ENCODE peak calls at places on chromosome 19, in five cellular contexts. One of them, this sample, is unnamed.

GRCh38 chr19:29965529-29965928 is 23.5 kb downstream of the URI1 start:
- DNase-seq in mesenchymal stem cell: peak; percentile 41
- DNase-seq in trophoblast cell: no peak
- DNase-seq in H1: no peak
- DNase-seq in neuronal stem cell: no peak
- DNase-seq in this sample: no peak

GRCh38 chr19:3543150-3544053 is 4.4 kb downstream of the TEKTIP1 start:
- DNase-seq in H1: no peak
- DNase-seq in mesenchymal stem cell: no peak
- DNase-seq in trophoblast cell: no peak
- DNase-seq in neuronal stem cell: no peak
- DNase-seq in this sample: no peak

GRCh38 chr19:30155529-30156200 is 213.6 kb downstream of the URI1 start:
- DNase-seq in H1: no peak
- DNase-seq in mesenchymal stem cell: no peak
- DNase-seq in trophoblast cell: no peak
- DNase-seq in neuronal stem cell: no peak
- DNase-seq in this sample: no peak

GRCh38 chr19:53541971-53542370 is 4.0 kb downstream of the ZNF331 start:
- DNase-seq in trophoblast cell: peak; percentile 83
- DNase-seq in H1: no peak
- DNase-seq in neuronal stem cell: no peak
- DNase-seq in mesenchymal stem cell: no peak
- DNase-seq in this sample: no peak

GRCh38 chr19:47227347-47228167 is 3.4 kb downstream of the BBC3 start:
- DNase-seq in neuronal stem cell: peak; percentile 96
- DNase-seq in H1: peak; percentile 99
- DNase-seq in mesenchymal stem cell: peak; percentile 98
- DNase-seq in trophoblast cell: peak; percentile 71
- DNase-seq in this sample: peak; percentile 99

GRCh38 chr19:13031917-13032623 is 36.8 kb downstream of the NFIX start:
- DNase-seq in trophoblast cell: no peak
- DNase-seq in mesenchymal stem cell: no peak
- DNase-seq in neuronal stem cell: no peak
- DNase-seq in H1: no peak
- DNase-seq in this sample: no peak

GRCh38 chr19:9474975-9475374 is 23.4 kb downstream of the ZNF560 start:
- DNase-seq in trophoblast cell: no peak
- DNase-seq in mesenchymal stem cell: no peak
- DNase-seq in H1: no peak
- DNase-seq in neuronal stem cell: no peak
- DNase-seq in this sample: no peak

GRCh38 chr19:49362926-49363264 is 679 bp upstream of the TEAD2 start:
- DNase-seq in H1: no peak
- DNase-seq in trophoblast cell: peak; percentile 49
- DNase-seq in neuronal stem cell: peak; percentile 45
- DNase-seq in mesenchymal stem cell: no peak
- DNase-seq in this sample: no peak

GRCh38 chr19:8511573-8512101 is 2.3 kb downstream of the ZNF414 start:
- DNase-seq in trophoblast cell: peak; percentile 18
- DNase-seq in mesenchymal stem cell: no peak
- DNase-seq in H1: no peak
- DNase-seq in neuronal stem cell: no peak
- DNase-seq in this sample: no peak

GRCh38 chr19:49924004-49924880 is 4.8 kb upstream of the ATF5 start:
- DNase-seq in trophoblast cell: no peak
- DNase-seq in mesenchymal stem cell: no peak
- DNase-seq in neuronal stem cell: no peak
- DNase-seq in H1: no peak
- DNase-seq in this sample: no peak

GRCh38 chr19:7787141-7787540 is 24.1 kb downstream of the CLEC4M start:
- DNase-seq in neuronal stem cell: no peak
- DNase-seq in H1: no peak
- DNase-seq in mesenchymal stem cell: no peak
- DNase-seq in trophoblast cell: no peak
- DNase-seq in this sample: peak; percentile 76

GRCh38 chr19:32309711-32310390 is 35.6 kb upstream of the ZNF507 start:
- DNase-seq in neuronal stem cell: no peak
- DNase-seq in mesenchymal stem cell: no peak
- DNase-seq in H1: no peak
- DNase-seq in trophoblast cell: no peak
- DNase-seq in this sample: no peak

GRCh38 chr19:38385057-38385803 is 2.6 kb downstream of the GGN start:
- DNase-seq in mesenchymal stem cell: no peak
- DNase-seq in trophoblast cell: no peak
- DNase-seq in H1: no peak
- DNase-seq in neuronal stem cell: no peak
- DNase-seq in this sample: peak; percentile 51

GRCh38 chr19:13597625-13598024 is 91.3 kb upstream of the CACNA1A start:
- DNase-seq in neuronal stem cell: peak; percentile 62
- DNase-seq in H1: no peak
- DNase-seq in mesenchymal stem cell: peak; percentile 66
- DNase-seq in trophoblast cell: peak; percentile 79
- DNase-seq in this sample: peak; percentile 60

GRCh38 chr19:49120325-49120683 is 960 bp downstream of the PPFIA3 start:
- DNase-seq in H1: no peak
- DNase-seq in mesenchymal stem cell: no peak
- DNase-seq in trophoblast cell: no peak
- DNase-seq in neuronal stem cell: no peak
- DNase-seq in this sample: no peak

GRCh38 chr19:49567722-49568454 is 12.5 kb downstream of the NOSIP start:
- DNase-seq in trophoblast cell: no peak
- DNase-seq in neuronal stem cell: no peak
- DNase-seq in mesenchymal stem cell: no peak
- DNase-seq in H1: no peak
- DNase-seq in this sample: no peak

GRCh38 chr19:53158119-53158656 is 665 bp downstream of the ZNF347 start:
- DNase-seq in H1: no peak
- DNase-seq in trophoblast cell: peak; percentile 76
- DNase-seq in neuronal stem cell: peak; percentile 20
- DNase-seq in mesenchymal stem cell: peak; percentile 49
- DNase-seq in this sample: peak; percentile 39

GRCh38 chr19:32869369-32870153 is at the start of gene SLC7A9:
- DNase-seq in H1: no peak
- DNase-seq in trophoblast cell: peak; percentile 27
- DNase-seq in neuronal stem cell: no peak
- DNase-seq in mesenchymal stem cell: no peak
- DNase-seq in this sample: no peak

GRCh38 chr19:9906475-9907087 is 29.7 kb downstream of the OLFM2 start:
- DNase-seq in trophoblast cell: no peak
- DNase-seq in H1: no peak
- DNase-seq in neuronal stem cell: no peak
- DNase-seq in mesenchymal stem cell: no peak
- DNase-seq in this sample: no peak

GRCh38 chr19:6364353-6364752 is 3.0 kb downstream of the CLPP start:
- DNase-seq in mesenchymal stem cell: no peak
- DNase-seq in H1: no peak
- DNase-seq in neuronal stem cell: no peak
- DNase-seq in trophoblast cell: no peak
- DNase-seq in this sample: no peak

GRCh38 chr19:6362024-6362344 is 653 bp downstream of the CLPP start:
- DNase-seq in trophoblast cell: no peak
- DNase-seq in neuronal stem cell: no peak
- DNase-seq in mesenchymal stem cell: no peak
- DNase-seq in H1: no peak
- DNase-seq in this sample: no peak

GRCh38 chr19:6359942-6360341 is 1.4 kb upstream of the CLPP start:
- DNase-seq in trophoblast cell: no peak
- DNase-seq in neuronal stem cell: no peak
- DNase-seq in H1: no peak
- DNase-seq in mesenchymal stem cell: no peak
- DNase-seq in this sample: no peak

GRCh38 chr19:6363429-6363828 is 2.1 kb downstream of the CLPP start:
- DNase-seq in trophoblast cell: no peak
- DNase-seq in mesenchymal stem cell: no peak
- DNase-seq in neuronal stem cell: no peak
- DNase-seq in H1: no peak
- DNase-seq in this sample: no peak

DNA sequence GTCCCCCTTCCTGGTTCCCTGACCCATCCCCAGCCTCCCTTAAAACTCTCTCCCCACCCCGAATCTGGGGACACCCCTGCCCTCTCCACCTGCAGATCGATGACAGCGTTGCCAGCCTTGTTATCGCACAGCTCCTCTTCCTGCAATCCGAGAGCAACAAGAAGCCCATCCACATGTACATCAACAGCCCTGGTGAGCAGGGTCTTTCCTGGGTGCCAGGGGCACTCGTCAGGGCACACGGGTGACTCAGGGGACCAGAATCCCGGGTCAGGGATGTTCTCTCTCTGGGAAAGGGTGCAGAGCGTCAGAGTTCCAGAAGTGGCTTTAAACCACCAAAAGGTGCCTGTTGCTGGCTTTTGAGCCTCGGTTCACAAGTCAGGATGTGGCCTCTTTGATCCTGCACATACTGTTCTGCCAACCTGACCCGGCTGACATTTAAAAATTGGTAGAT is 1.0 kb downstream of the CLPP start:
- DNase-seq in mesenchymal stem cell: peak; percentile 12
- DNase-seq in trophoblast cell: peak; percentile 6
- DNase-seq in H1: no peak
- DNase-seq in neuronal stem cell: no peak
- DNase-seq in this sample: no peak
- H4K8ac ChIP-seq in mesenchymal stem cell: no peak overlapping the region
- H4K8ac ChIP-seq in trophoblast cell: peak overlapping the region; percentile 99
- H4K8ac ChIP-seq in H1: no peak overlapping the region
- H4K8ac ChIP-seq in neuronal stem cell: no peak overlapping the region
- H4K8ac ChIP-seq in this sample: no peak overlapping the region

DNA sequence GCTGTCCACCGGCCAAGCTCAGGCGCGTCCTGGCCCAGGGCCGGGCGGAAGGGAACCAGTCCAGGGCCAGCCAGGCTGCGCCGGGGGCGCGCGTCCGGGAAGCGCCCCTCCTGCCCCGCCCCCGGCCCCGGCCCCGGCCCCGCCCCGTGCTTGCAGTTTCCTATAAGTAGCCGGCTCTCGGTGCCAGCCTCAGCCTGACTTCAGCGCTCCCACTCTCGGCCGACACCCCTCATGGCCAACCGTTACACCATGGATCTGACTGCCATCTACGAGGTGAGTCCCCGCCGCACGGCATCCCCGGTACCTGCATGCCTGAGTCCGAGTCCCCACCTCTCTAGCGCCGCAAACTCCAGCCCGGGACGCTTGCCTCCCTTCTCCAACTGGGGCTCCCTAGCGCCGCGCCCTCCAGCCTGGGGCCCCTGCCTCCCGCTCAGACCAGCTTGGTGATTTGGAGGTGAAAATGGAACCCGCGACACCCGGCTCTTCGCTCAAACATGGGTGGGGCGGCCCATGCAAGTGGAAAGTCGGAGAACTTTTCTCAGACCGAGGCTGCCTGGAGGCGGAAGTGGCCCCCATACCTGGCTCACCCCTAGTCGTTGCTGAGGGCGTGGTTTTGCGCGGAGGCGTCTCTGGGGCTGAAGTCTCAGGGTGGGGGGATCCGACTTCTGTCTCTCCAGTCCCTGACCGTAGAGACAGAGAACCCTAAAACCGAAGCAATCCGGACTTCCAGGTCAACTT is at the start of gene ZFP36:
- DNase-seq in trophoblast cell: peak; percentile 84
- DNase-seq in mesenchymal stem cell: peak; percentile 97
- DNase-seq in H1: no peak
- DNase-seq in neuronal stem cell: no peak
- DNase-seq in this sample: peak; percentile 86
- H2BK12ac ChIP-seq in trophoblast cell: peak within 1 kb of the TSS; percentile 79
- H2BK12ac ChIP-seq in mesenchymal stem cell: peak within 1 kb of the TSS; percentile 91
- H2BK12ac ChIP-seq in H1: peak within 1 kb of the TSS; percentile 97
- H2BK12ac ChIP-seq in neuronal stem cell: peak within 1 kb of the TSS; percentile 1
- H2BK12ac ChIP-seq in this sample: no peak within 1 kb of the TSS

DNA sequence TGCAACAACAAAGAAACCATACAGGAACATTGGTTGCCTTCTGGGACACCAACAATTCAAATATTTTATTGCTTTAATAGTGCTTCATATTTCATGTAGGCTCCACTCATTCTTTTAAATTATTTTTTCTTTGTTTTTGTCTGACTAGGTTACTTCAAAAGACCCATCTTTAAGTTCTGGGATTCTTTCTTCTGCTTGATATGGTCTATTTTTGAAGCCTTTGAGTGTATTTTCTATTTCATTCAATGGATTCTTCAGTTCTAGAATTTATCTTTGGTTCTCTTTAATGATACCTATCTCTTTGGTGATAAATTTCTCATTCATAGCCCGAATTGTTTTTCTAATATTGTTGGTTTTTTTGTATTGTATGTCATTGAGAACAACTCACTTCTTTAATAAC is 38.6 kb downstream of the IGFL3 start:
- DNase-seq in trophoblast cell: no peak
- DNase-seq in neuronal stem cell: no peak
- DNase-seq in mesenchymal stem cell: no peak
- DNase-seq in H1: no peak
- DNase-seq in this sample: no peak
- H4K8ac ChIP-seq in trophoblast cell: no peak overlapping the region
- H4K8ac ChIP-seq in neuronal stem cell: no peak overlapping the region
- H4K8ac ChIP-seq in mesenchymal stem cell: no peak overlapping the region
- H4K8ac ChIP-seq in H1: no peak overlapping the region
- H4K8ac ChIP-seq in this sample: no peak overlapping the region

GRCh38 chr19:35619290-35619923 is 6.9 kb downstream of the HAUS5 start:
- DNase-seq in mesenchymal stem cell: no peak
- DNase-seq in trophoblast cell: no peak
- DNase-seq in H1: no peak
- DNase-seq in neuronal stem cell: no peak
- DNase-seq in this sample: no peak
- H2BK12ac ChIP-seq in mesenchymal stem cell: no peak overlapping the region
- H2BK12ac ChIP-seq in trophoblast cell: no peak overlapping the region
- H2BK12ac ChIP-seq in H1: no peak overlapping the region
- H2BK12ac ChIP-seq in neuronal stem cell: no peak overlapping the region
- H2BK12ac ChIP-seq in this sample: no peak overlapping the region

GRCh38 chr19:42879613-42880012 is at the start of gene PSG1:
- DNase-seq in H1: no peak
- DNase-seq in neuronal stem cell: no peak
- DNase-seq in trophoblast cell: no peak
- DNase-seq in mesenchymal stem cell: no peak
- DNase-seq in this sample: no peak
- H4K8ac ChIP-seq in H1: no peak within 1 kb of the TSS
- H4K8ac ChIP-seq in neuronal stem cell: no peak within 1 kb of the TSS
- H4K8ac ChIP-seq in trophoblast cell: no peak within 1 kb of the TSS
- H4K8ac ChIP-seq in mesenchymal stem cell: no peak within 1 kb of the TSS
- H4K8ac ChIP-seq in this sample: no peak within 1 kb of the TSS

GRCh38 chr19:16244091-16244490 is 46.4 kb downstream of the AP1M1 start:
- DNase-seq in mesenchymal stem cell: peak; percentile 68
- DNase-seq in neuronal stem cell: no peak
- DNase-seq in trophoblast cell: no peak
- DNase-seq in H1: no peak
- DNase-seq in this sample: no peak

GRCh38 chr19:16249826-16250434 is 52.2 kb downstream of the AP1M1 start:
- DNase-seq in H1: no peak
- DNase-seq in mesenchymal stem cell: no peak
- DNase-seq in trophoblast cell: peak; percentile 1
- DNase-seq in neuronal stem cell: no peak
- DNase-seq in this sample: no peak

GRCh38 chr19:16248380-16249023 is 50.8 kb downstream of the AP1M1 start:
- DNase-seq in trophoblast cell: no peak
- DNase-seq in mesenchymal stem cell: no peak
- DNase-seq in neuronal stem cell: no peak
- DNase-seq in H1: no peak
- DNase-seq in this sample: no peak

GRCh38 chr19:16252459-16253205 is 54.9 kb downstream of the AP1M1 start:
- DNase-seq in trophoblast cell: no peak
- DNase-seq in H1: no peak
- DNase-seq in mesenchymal stem cell: no peak
- DNase-seq in neuronal stem cell: no peak
- DNase-seq in this sample: no peak

GRCh38 chr19:16247353-16248182 is 49.9 kb downstream of the AP1M1 start:
- DNase-seq in H1: peak; percentile 69
- DNase-seq in neuronal stem cell: peak; percentile 82
- DNase-seq in trophoblast cell: peak; percentile 85
- DNase-seq in mesenchymal stem cell: peak; percentile 77
- DNase-seq in this sample: peak; percentile 93
- H2BK12ac ChIP-seq in H1: no peak overlapping the region
- H2BK12ac ChIP-seq in neuronal stem cell: no peak overlapping the region
- H2BK12ac ChIP-seq in trophoblast cell: no peak overlapping the region
- H2BK12ac ChIP-seq in mesenchymal stem cell: no peak overlapping the region
- H2BK12ac ChIP-seq in this sample: no peak overlapping the region